ENCODE peak calls at places on chromosomes 11 and 22, in five cellular contexts. A is stomach, X is SK-N-SH, K is prostate gland, C is suprapubic skin. L is an unnamed sample.

GRCh38 chr11:119193626-119194025 is 8.4 kb downstream of the NHERF4 start:
- DNase-seq in A (no peak), X (no peak), K (no peak), C (no peak), L (no peak)

GRCh38 chr22:33921576-33922181 is 1.4 kb upstream of the LARGE1 start:
- DNase-seq in A (peak; percentile 64), X (peak; percentile 84), K (peak; percentile 52), C (peak; percentile 82), L (peak; percentile 88)

GRCh38 chr22:27798526-27799333 is 2.8 kb downstream of the MN1 start:
- DNase-seq in A (no peak), X (no peak), K (no peak), C (no peak), L (no peak)

GRCh38 chr11:85694385-85694980 is 8.5 kb upstream of the CCDC89 start:
- DNase-seq in A (no peak), X (peak; percentile 31), K (no peak), C (no peak), L (no peak)

GRCh38 chr11:44977493-44977984 is 26.9 kb upstream of the TP53I11 start:
- DNase-seq in A (peak; percentile 55), X (peak; percentile 57), K (peak; percentile 39), C (no peak), L (no peak)

GRCh38 chr11:8296872-8297271 is 33.2 kb upstream of the LMO1 start:
- DNase-seq in A (no peak), X (no peak), K (no peak), C (peak; percentile 52), L (peak; percentile 9)

GRCh38 chr22:33875316-33875715 is 45.0 kb downstream of the LARGE1 start:
- DNase-seq in A (no peak), X (no peak), K (no peak), C (no peak), L (peak; percentile 39)

GRCh38 chr11:112523917-112524316 is 263.3 kb upstream of the PLET1 start:
- DNase-seq in A (no peak), X (no peak), K (no peak), C (no peak), L (no peak)

GRCh38 chr11:46743693-46744339 is 24.8 kb downstream of the F2 start:
- DNase-seq in A (no peak), X (no peak), K (no peak), C (no peak), L (no peak)

GRCh38 chr11:46741600-46742484 is 22.8 kb downstream of the F2 start:
- DNase-seq in A (no peak), X (no peak), K (no peak), C (no peak), L (no peak)

GRCh38 chr11:46745995-46746394 is 27.0 kb downstream of the F2 start:
- DNase-seq in A (no peak), X (no peak), K (no peak), C (no peak), L (no peak)

GRCh38 chr11:46745328-46745727 is 26.3 kb downstream of the F2 start:
- DNase-seq in A (no peak), X (no peak), K (no peak), C (no peak), L (no peak)

DNA sequence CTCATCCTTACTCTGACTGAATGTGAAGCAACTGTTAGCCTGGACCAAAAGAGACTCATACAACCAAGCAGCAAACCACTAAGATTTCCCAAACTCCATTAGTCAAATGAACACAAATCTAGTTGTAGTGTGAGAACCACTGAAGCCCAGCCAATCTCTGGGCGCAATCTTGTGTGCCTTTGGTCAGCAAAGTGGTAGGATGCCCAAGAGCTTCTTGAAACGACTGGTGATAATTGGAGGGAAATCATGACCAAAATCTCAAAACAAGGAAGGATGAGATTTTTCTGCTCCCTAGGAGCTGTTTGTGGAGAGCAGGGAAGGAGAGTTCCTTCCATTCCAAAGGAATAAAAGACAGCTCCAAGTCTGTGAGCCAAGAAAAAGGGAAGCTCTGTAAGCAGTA is 24.0 kb downstream of the F2 start:
- DNase-seq in A (no peak), X (no peak), K (no peak), C (no peak), L (no peak)
- H3K4me3 ChIP-seq in A (no peak overlapping the region), X (no peak overlapping the region), K (no peak overlapping the region), C (no peak overlapping the region), L (no peak overlapping the region)

GRCh38 chr11:57235761-57236703 is 1.0 kb downstream of the APLNR start:
- DNase-seq in A (no peak), X (no peak), K (no peak), C (no peak), L (no peak)

GRCh38 chr11:57240757-57241156 is 3.7 kb upstream of the APLNR start:
- DNase-seq in A (no peak), X (peak; percentile 89), K (no peak), C (no peak), L (no peak)

GRCh38 chr11:57239348-57239747 is 2.3 kb upstream of the APLNR start:
- DNase-seq in A (no peak), X (no peak), K (no peak), C (no peak), L (no peak)

GRCh38 chr11:57240007-57240406 is 3.0 kb upstream of the APLNR start:
- DNase-seq in A (no peak), X (peak; percentile 47), K (no peak), C (no peak), L (no peak)

DNA sequence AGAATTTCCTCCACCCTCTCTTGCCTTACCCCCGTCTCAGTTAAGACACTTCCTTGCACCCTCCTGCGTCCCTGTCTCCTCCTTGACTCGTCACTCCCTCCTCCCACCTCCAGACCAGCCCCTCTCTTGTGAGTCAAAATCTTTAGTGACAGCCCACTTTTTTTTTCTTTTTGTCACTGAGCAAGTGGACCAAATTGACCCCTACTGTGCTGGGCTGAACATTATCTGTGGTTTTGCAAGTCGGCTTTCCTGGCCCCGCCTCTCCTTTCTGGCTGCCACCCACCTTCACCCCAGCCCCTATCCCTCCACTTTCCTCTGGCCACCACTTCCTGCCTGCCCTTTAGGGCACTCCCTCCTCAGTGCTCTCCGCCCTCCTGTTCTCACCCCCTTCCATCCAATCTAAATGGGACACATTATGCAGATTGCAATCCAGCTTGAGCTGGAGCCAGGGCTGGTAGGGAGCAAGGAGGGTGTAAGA is at the start of gene APLNR:
- DNase-seq in A (no peak), X (no peak), K (no peak), C (no peak), L (no peak)
- TF ChIP-seq POLR2AphosphoS5 in A (no peak), X (no peak), K (no peak), C (no peak), L (no peak)

GRCh38 chr11:78138281-78138680 is 1.1 kb downstream of the ALG8 start:
- DNase-seq in A (no peak), X (no peak), K (no peak), C (no peak), L (no peak)
- H3K4me3 ChIP-seq in A (no peak overlapping the region), X (peak overlapping the region; percentile 71), K (no peak overlapping the region), C (peak overlapping the region; percentile 64), L (no peak overlapping the region)

GRCh38 chr22:37189011-37189466 is 992 bp upstream of the C1QTNF6 start:
- DNase-seq in A (no peak), X (no peak), K (no peak), C (no peak), L (no peak)
- TF ChIP-seq POLR2AphosphoS5 in A (no peak), X (no peak), K (peak; percentile 3), C (no peak), L (peak; percentile 53)

GRCh38 chr11:103826856-103827255 is 209.6 kb upstream of the DDI1 start:
- DNase-seq in A (no peak), X (no peak), K (no peak), C (no peak), L (no peak)
- H3K4me3 ChIP-seq in A (no peak overlapping the region), X (no peak overlapping the region), K (no peak overlapping the region), C (no peak overlapping the region), L (no peak overlapping the region)

GRCh38 chr11:61472868-61473267 is 35.7 kb upstream of the LRRC10B start:
- DNase-seq in A (no peak), X (no peak), K (peak; percentile 30), C (no peak), L (no peak)
- TF ChIP-seq POLR2AphosphoS5 in A (no peak), X (no peak), K (peak; percentile 45), C (no peak), L (no peak)

DNA sequence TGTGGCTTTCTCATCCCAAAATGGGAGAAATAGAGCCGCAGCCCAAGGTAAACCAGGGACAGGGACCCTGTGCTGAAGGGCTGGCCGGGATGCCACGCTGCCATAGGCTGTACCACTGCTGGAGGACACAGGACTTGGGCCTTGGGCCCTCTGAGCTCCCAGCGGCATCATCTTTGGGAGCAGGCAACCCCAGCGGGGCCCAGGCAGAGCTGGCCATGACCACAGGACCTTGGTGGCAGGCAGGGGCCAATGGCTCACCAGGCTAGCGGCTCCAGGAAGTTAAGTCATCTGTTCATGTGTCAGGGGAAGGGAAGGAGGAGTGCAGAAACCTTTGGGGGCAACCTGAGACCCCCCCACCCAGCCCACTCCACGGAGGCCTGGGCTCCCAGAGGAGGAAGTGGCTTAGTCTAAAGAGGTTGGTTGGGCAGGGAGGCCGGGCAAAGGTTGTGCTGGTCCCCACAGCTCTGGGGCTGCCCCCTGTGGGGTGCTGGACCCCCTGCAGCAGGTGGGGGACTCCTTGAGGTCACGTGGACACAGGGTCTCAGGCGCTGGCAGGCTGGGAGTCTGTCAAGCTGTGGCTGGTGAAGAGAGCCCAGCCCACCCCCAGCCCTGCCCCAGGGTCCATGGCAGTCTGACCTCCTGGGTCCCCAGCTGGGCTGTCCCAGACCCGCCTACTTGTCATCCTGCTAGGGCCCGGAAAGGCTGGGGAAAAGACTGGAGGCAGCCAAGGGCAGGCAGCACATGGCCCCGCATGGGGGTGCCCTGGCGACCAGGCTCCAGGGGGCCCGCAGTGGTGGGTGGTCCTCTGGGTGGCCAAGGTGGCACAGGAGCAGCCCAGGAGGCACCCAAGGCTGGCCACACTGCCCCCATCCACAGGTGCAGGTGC is 184.4 kb downstream of the IGLL1 start:
- DNase-seq in A (no peak), X (no peak), K (no peak), C (peak; percentile 67), L (peak; percentile 68)
- H3K4me3 ChIP-seq in A (no peak overlapping the region), X (no peak overlapping the region), K (no peak overlapping the region), C (no peak overlapping the region), L (no peak overlapping the region)

DNA sequence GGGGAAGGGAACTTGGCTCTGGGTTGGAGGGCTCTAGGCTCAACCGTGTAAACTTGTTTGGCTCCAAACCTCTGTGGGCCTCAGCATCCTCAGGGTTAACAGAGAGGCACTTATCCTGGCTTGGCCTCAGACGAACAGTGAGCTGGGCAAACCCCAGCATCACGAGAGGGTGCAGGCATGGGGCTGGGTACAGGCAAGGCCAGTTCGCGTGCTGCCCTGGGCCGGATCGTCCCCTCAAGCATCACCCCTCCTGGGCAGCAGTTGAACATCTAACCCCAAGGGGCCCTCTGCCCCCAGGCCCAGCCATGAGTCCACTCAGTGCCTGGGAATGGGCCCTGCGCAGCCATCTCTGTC is 1.9 kb downstream of the EHBP1L1 start:
- DNase-seq in A (no peak), X (no peak), K (no peak), C (no peak), L (no peak)
- TF ChIP-seq POLR2AphosphoS5 in A (no peak), X (no peak), K (no peak), C (no peak), L (no peak)